ENCODE peak calls at places on chromosomes 16 and 17, in six cellular contexts. K is AG04450; H is stimulated activated CD8-positive, alpha-beta memory T cell treated with anti-CD3 and anti-CD28 coated beads, Interleukin-7, amount 100 ng/mL, for 1 hour; U is activated T-cell treated with anti-CD3 and anti-CD28 coated beads for 1 hour; A is nucleus accumbens; C is NCI-H524. T is an unnamed sample.
A peak's percentile ranks its signal among the peaks of the same experiment; 100 is the strongest.

GRCh38 chr17:48894886-48895285 is 2.3 kb downstream of the ATP5MC1 start:
- DNase-seq in K (no peak), H (no peak), U (no peak), A (no peak), C (no peak), T (no peak)

GRCh38 chr16:82439678-82440293 is 187.0 kb upstream of the CDH13 start:
- DNase-seq in K (no peak), H (no peak), U (no peak), A (no peak), C (peak; percentile 16), T (no peak)

GRCh38 chr17:75637561-75637960 is 4.3 kb downstream of the SMIM5 start:
- DNase-seq in K (no peak), H (no peak), U (no peak), A (no peak), C (no peak), T (no peak)

GRCh38 chr17:28499366-28499668 is 6.8 kb upstream of the FOXN1 start:
- DNase-seq in K (no peak), H (no peak), U (no peak), A (no peak), C (peak; percentile 62), T (no peak)

GRCh38 chr16:88975511-88976061 is 1.4 kb downstream of the CBFA2T3 start:
- DNase-seq in K (no peak), H (no peak), U (no peak), A (no peak), C (no peak), T (no peak)

GRCh38 chr17:42512733-42513251 is 23.2 kb upstream of the NAGLU start:
- DNase-seq in K (no peak), H (no peak), U (no peak), A (no peak), C (no peak), T (no peak)

GRCh38 chr16:27768651-27769270 is 218.8 kb downstream of the KATNIP start:
- DNase-seq in K (no peak), H (no peak), U (no peak), A (no peak), C (no peak), T (no peak)

GRCh38 chr17:58052951-58053715 is 30.1 kb upstream of the DYNLL2 start:
- DNase-seq in K (no peak), H (no peak), U (no peak), A (no peak), C (no peak), T (no peak)

GRCh38 chr17:50944902-50945720 is 79.0 kb upstream of the TOB1 start:
- DNase-seq in K (no peak), H (no peak), U (no peak), A (no peak), C (no peak), T (no peak)

GRCh38 chr17:47957591-47958490 is at the start of gene PRR15L:
- DNase-seq in K (no peak), H (no peak), U (no peak), A (no peak), C (no peak), T (no peak)

GRCh38 chr16:66287416-66287815 is 79.1 kb upstream of the CDH5 start:
- DNase-seq in K (no peak), H (no peak), U (no peak), A (no peak), C (no peak), T (no peak)

GRCh38 chr16:23944381-23944780 is 108.6 kb downstream of the PRKCB start:
- DNase-seq in K (no peak), H (no peak), U (no peak), A (no peak), C (no peak), T (no peak)

GRCh38 chr16:31243734-31244670 is 15.8 kb upstream of the ITGAM start:
- DNase-seq in K (no peak), H (no peak), U (no peak), A (no peak), C (no peak), T (no peak)

GRCh38 chr17:3691539-3692166 is 4.3 kb downstream of the P2RX5 start:
- DNase-seq in K (no peak), H (no peak), U (no peak), A (no peak), C (no peak), T (no peak)

GRCh38 chr16:54140057-54140787 is 146.4 kb downstream of the IRX3 start:
- DNase-seq in K (no peak), H (no peak), U (no peak), A (no peak), C (no peak), T (no peak)

GRCh38 chr17:77537566-77537965 is 396.8 kb downstream of the SEC14L1 start:
- DNase-seq in K (no peak), H (no peak), U (no peak), A (no peak), C (no peak), T (no peak)

GRCh38 chr17:7077911-7078546 is 2.0 kb downstream of the CLEC10A start:
- DNase-seq in K (no peak), H (no peak), U (no peak), A (no peak), C (no peak), T (no peak)

GRCh38 chr17:37717627-37718382 is 27.1 kb downstream of the HNF1B start:
- DNase-seq in K (no peak), H (no peak), U (no peak), A (no peak), C (no peak), T (peak; percentile 42)

GRCh38 chr16:81275795-81276194 is 37.3 kb downstream of the BCO1 start:
- DNase-seq in K (no peak), H (no peak), U (no peak), A (no peak), C (no peak), T (no peak)

GRCh38 chr16:31356566-31357323 is 1.8 kb downstream of the ITGAX start:
- DNase-seq in K (no peak), H (no peak), U (no peak), A (no peak), C (no peak), T (no peak)

GRCh38 chr16:57998992-57999365 is 1.5 kb downstream of the ZNF319 start:
- DNase-seq in K (no peak), H (no peak), U (no peak), A (no peak), C (no peak), T (no peak)

GRCh38 chr16:53817117-53817516 is 113.2 kb downstream of the FTO start:
- DNase-seq in K (peak; percentile 78), H (no peak), U (no peak), A (no peak), C (no peak), T (peak; percentile 95)